ENCODE peak calls at places on chromosomes 16 and 17, in four cellular contexts. V, M, U and Y are unnamed samples.

GRCh38 chr16:89217388-89218191 is at the start of gene ZNF778:
- DNase-seq in V (peak; percentile 95), M (peak; percentile 82), U (peak; percentile 86), Y (peak; percentile 87)

GRCh38 chr16:53803451-53803850 is 99.5 kb downstream of the FTO start:
- DNase-seq in V (no peak), M (no peak), U (no peak), Y (no peak)

GRCh38 chr17:38685485-38685884 is 10.7 kb upstream of the EPOP start:
- DNase-seq in V (no peak), M (no peak), U (peak; percentile 21), Y (no peak)

GRCh38 chr17:57706761-57707160 is 38.3 kb downstream of the CCDC182 start:
- DNase-seq in V (no peak), M (no peak), U (no peak), Y (no peak)

GRCh38 chr16:66366433-66367299 is at the start of gene CDH5:
- DNase-seq in V (no peak), M (peak; percentile 74), U (peak; percentile 19), Y (no peak)

GRCh38 chr17:6789146-6789545 is 13.1 kb downstream of the FBXO39 start:
- DNase-seq in V (no peak), M (no peak), U (no peak), Y (no peak)

GRCh38 chr17:20263595-20263994 is 203.7 kb downstream of the LGALS9B start:
- DNase-seq in V (no peak), M (no peak), U (no peak), Y (no peak)

GRCh38 chr16:2270070-2270462 is 2.1 kb upstream of the RNPS1 start:
- DNase-seq in V (no peak), M (no peak), U (no peak), Y (no peak)

GRCh38 chr17:80604007-80604728 is 59.5 kb downstream of the RPTOR start:
- DNase-seq in V (no peak), M (no peak), U (no peak), Y (no peak)

GRCh38 chr16:49574826-49575225 is 201.2 kb downstream of the C16orf78 start:
- DNase-seq in V (no peak), M (no peak), U (no peak), Y (no peak)

GRCh38 chr17:32878211-32878610 is 1.3 kb upstream of the MYO1D start:
- DNase-seq in V (no peak), M (peak; percentile 25), U (no peak), Y (peak; percentile 29)

GRCh38 chr17:187130-187529 is 5.7 kb upstream of the DOC2B start:
- DNase-seq in V (no peak), M (no peak), U (no peak), Y (no peak)
- TF ChIP-seq CTCF in V (no peak), M (no peak), U (no peak), Y (no peak)

GRCh38 chr16:56931769-56932587 is at the start of gene HERPUD1:
- DNase-seq in V (peak; percentile 100), M (peak; percentile 98), U (peak; percentile 99), Y (peak; percentile 99)
- TF ChIP-seq EP300 in V (no peak), M (peak; percentile 72), U (no peak), Y (no peak)

DNA sequence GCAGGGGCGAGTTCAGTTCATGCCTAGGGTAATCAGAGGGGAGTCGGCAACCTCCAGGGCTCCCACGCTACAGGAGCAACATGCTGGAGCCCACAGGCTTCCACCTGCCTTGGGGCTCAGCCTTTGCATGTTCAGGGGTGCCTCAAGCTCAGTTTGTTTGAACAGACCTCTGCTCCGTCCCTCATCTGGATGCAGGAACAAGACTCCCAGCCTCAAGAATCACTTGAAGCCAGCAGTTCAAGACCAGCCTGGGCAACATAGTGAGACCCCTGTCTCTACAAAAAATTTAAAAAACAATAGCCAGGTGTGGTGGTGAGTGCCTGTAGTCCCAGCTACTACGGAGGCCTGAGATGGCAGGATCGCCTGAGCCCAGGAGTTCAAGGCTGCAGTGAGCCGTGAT is 4.9 kb upstream of the HSD11B2 start:
- DNase-seq in V (no peak), M (no peak), U (no peak), Y (no peak)
- H3K27ac ChIP-seq in V (no peak overlapping the region), M (no peak overlapping the region), U (no peak overlapping the region), Y (no peak overlapping the region)

GRCh38 chr16:15523939-15524338 is 89.6 kb downstream of the BMERB1 start:
- DNase-seq in V (no peak), M (no peak), U (no peak), Y (no peak)

GRCh38 chr16:15526731-15527130 is 92.3 kb downstream of the BMERB1 start:
- DNase-seq in V (no peak), M (no peak), U (no peak), Y (no peak)

GRCh38 chr16:15523092-15523541 is 88.7 kb downstream of the BMERB1 start:
- DNase-seq in V (no peak), M (no peak), U (peak; percentile 57), Y (no peak)

GRCh38 chr16:15524966-15525365 is 90.6 kb downstream of the BMERB1 start:
- DNase-seq in V (no peak), M (no peak), U (no peak), Y (no peak)

DNA sequence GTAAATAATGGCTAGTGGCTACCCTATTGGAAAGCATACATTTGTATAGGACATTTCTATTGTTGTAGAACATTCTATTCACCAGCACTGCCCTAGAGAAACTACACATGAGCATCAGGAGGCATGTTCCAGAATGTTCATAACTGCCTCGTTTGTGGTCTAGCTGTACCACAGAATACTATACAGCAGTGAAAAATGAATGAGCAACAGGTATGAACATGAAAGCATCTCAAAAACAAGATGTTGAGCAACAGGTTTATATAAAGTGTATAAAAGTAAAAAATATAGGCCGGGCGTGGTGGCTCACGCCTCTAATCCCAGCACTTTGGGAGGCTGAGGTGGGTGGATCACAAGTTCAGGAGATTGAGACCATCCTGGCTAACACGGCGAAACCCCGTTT is 91.7 kb downstream of the BMERB1 start:
- DNase-seq in V (no peak), M (no peak), U (no peak), Y (no peak)
- TF ChIP-seq CTCF in V (no peak), M (no peak), U (no peak), Y (no peak)